ENCODE peak calls at places on chromosome 21, in six cellular contexts. One of them, this sample, is unnamed.
A peak's percentile ranks its signal among the peaks of the same experiment; 100 is the strongest.

GRCh38 chr21:33265664-33266049 is 510 bp upstream of the IL10RB start:
- DNase-seq in Right ventricle myocardium inferior: peak; percentile 79
- DNase-seq in iPS DF 19.7: no peak
- DNase-seq in germinal center: peak; percentile 70
- DNase-seq in BJ: no peak
- DNase-seq in GM10248: peak; percentile 63
- DNase-seq in this sample: peak; percentile 33

GRCh38 chr21:39217356-39218081 is 34.3 kb upstream of the PSMG1 start:
- DNase-seq in Right ventricle myocardium inferior: no peak
- DNase-seq in iPS DF 19.7: no peak
- DNase-seq in germinal center: no peak
- DNase-seq in BJ: no peak
- DNase-seq in GM10248: no peak
- DNase-seq in this sample: no peak

GRCh38 chr21:37546299-37546908 is 179.8 kb downstream of the DYRK1A start:
- DNase-seq in Right ventricle myocardium inferior: no peak
- DNase-seq in iPS DF 19.7: no peak
- DNase-seq in germinal center: no peak
- DNase-seq in BJ: no peak
- DNase-seq in GM10248: no peak
- DNase-seq in this sample: no peak

GRCh38 chr21:14995695-14996490 is 68.9 kb downstream of the NRIP1 start:
- DNase-seq in Right ventricle myocardium inferior: no peak
- DNase-seq in iPS DF 19.7: no peak
- DNase-seq in germinal center: no peak
- DNase-seq in BJ: no peak
- DNase-seq in GM10248: no peak
- DNase-seq in this sample: no peak

GRCh38 chr21:46376856-46377453 is 53.0 kb downstream of the PCNT start:
- DNase-seq in Right ventricle myocardium inferior: peak; percentile 33
- DNase-seq in iPS DF 19.7: no peak
- DNase-seq in germinal center: no peak
- DNase-seq in BJ: no peak
- DNase-seq in GM10248: no peak
- DNase-seq in this sample: no peak

GRCh38 chr21:43779660-43780059 is 3.6 kb upstream of the CSTB start:
- DNase-seq in Right ventricle myocardium inferior: peak; percentile 52
- DNase-seq in iPS DF 19.7: no peak
- DNase-seq in germinal center: no peak
- DNase-seq in BJ: no peak
- DNase-seq in GM10248: no peak
- DNase-seq in this sample: no peak

GRCh38 chr21:46617267-46618051 is 12.6 kb upstream of the S100B start:
- DNase-seq in Right ventricle myocardium inferior: no peak
- DNase-seq in iPS DF 19.7: no peak
- DNase-seq in germinal center: no peak
- DNase-seq in BJ: no peak
- DNase-seq in GM10248: no peak
- DNase-seq in this sample: no peak

GRCh38 chr21:36976882-36977651 is 10.6 kb upstream of the HLCS start:
- DNase-seq in Right ventricle myocardium inferior: no peak
- DNase-seq in iPS DF 19.7: peak; percentile 40
- DNase-seq in germinal center: peak; percentile 25
- DNase-seq in BJ: peak; percentile 46
- DNase-seq in GM10248: peak; percentile 59
- DNase-seq in this sample: no peak

GRCh38 chr21:41460578-41461527 is 34.8 kb downstream of the MX1 start:
- DNase-seq in Right ventricle myocardium inferior: peak; percentile 89
- DNase-seq in iPS DF 19.7: no peak
- DNase-seq in germinal center: peak; percentile 65
- DNase-seq in BJ: no peak
- DNase-seq in GM10248: peak; percentile 79
- DNase-seq in this sample: peak; percentile 58

GRCh38 chr21:46195595-46196195 is 11.4 kb upstream of the SPATC1L start:
- DNase-seq in Right ventricle myocardium inferior: no peak
- DNase-seq in iPS DF 19.7: no peak
- DNase-seq in germinal center: no peak
- DNase-seq in BJ: no peak
- DNase-seq in GM10248: no peak
- DNase-seq in this sample: no peak

GRCh38 chr21:39097335-39097861 is 85.9 kb downstream of the PSMG1 start:
- DNase-seq in Right ventricle myocardium inferior: no peak
- DNase-seq in iPS DF 19.7: no peak
- DNase-seq in germinal center: no peak
- DNase-seq in BJ: no peak
- DNase-seq in GM10248: no peak
- DNase-seq in this sample: no peak

GRCh38 chr21:38486221-38486620 is 12.1 kb downstream of the ERG start:
- DNase-seq in Right ventricle myocardium inferior: no peak
- DNase-seq in iPS DF 19.7: no peak
- DNase-seq in germinal center: no peak
- DNase-seq in BJ: no peak
- DNase-seq in GM10248: no peak
- DNase-seq in this sample: no peak

GRCh38 chr21:45297329-45297728 is 9.6 kb upstream of the POFUT2 start:
- DNase-seq in Right ventricle myocardium inferior: no peak
- DNase-seq in iPS DF 19.7: no peak
- DNase-seq in germinal center: no peak
- DNase-seq in BJ: no peak
- DNase-seq in GM10248: no peak
- DNase-seq in this sample: no peak

GRCh38 chr21:25639922-25640670 is 1.0 kb downstream of the JAM2 start:
- DNase-seq in Right ventricle myocardium inferior: peak; percentile 70
- DNase-seq in iPS DF 19.7: no peak
- DNase-seq in germinal center: peak; percentile 18
- DNase-seq in BJ: no peak
- DNase-seq in GM10248: peak; percentile 42
- DNase-seq in this sample: no peak

GRCh38 chr21:41640756-41641509 is 125.9 kb downstream of the RIPK4 start:
- DNase-seq in Right ventricle myocardium inferior: no peak
- DNase-seq in iPS DF 19.7: no peak
- DNase-seq in germinal center: no peak
- DNase-seq in BJ: no peak
- DNase-seq in GM10248: no peak
- DNase-seq in this sample: no peak

GRCh38 chr21:41222247-41223068 is 54.5 kb downstream of the BACE2 start:
- DNase-seq in Right ventricle myocardium inferior: peak; percentile 54
- DNase-seq in iPS DF 19.7: no peak
- DNase-seq in germinal center: no peak
- DNase-seq in BJ: no peak
- DNase-seq in GM10248: no peak
- DNase-seq in this sample: no peak

GRCh38 chr21:42475526-42476492 is 20.2 kb downstream of the RSPH1 start:
- DNase-seq in Right ventricle myocardium inferior: no peak
- DNase-seq in iPS DF 19.7: no peak
- DNase-seq in germinal center: no peak
- DNase-seq in BJ: no peak
- DNase-seq in GM10248: no peak
- DNase-seq in this sample: no peak

GRCh38 chr21:42956824-42957632 is 17.3 kb upstream of the PKNOX1 start:
- DNase-seq in Right ventricle myocardium inferior: no peak
- DNase-seq in iPS DF 19.7: peak; percentile 93
- DNase-seq in germinal center: no peak
- DNase-seq in BJ: no peak
- DNase-seq in GM10248: no peak
- DNase-seq in this sample: no peak

GRCh38 chr21:38993561-38993960 is 187.8 kb downstream of the ETS2 start:
- DNase-seq in Right ventricle myocardium inferior: no peak
- DNase-seq in iPS DF 19.7: no peak
- DNase-seq in germinal center: no peak
- DNase-seq in BJ: no peak
- DNase-seq in GM10248: no peak
- DNase-seq in this sample: no peak

GRCh38 chr21:27423073-27423472 is 456.2 kb upstream of the ADAMTS5 start:
- DNase-seq in Right ventricle myocardium inferior: peak; percentile 81
- DNase-seq in iPS DF 19.7: no peak
- DNase-seq in germinal center: no peak
- DNase-seq in BJ: peak; percentile 74
- DNase-seq in GM10248: no peak
- DNase-seq in this sample: no peak

GRCh38 chr21:46001821-46002681 is 20.5 kb downstream of the COL6A1 start:
- DNase-seq in Right ventricle myocardium inferior: no peak
- DNase-seq in iPS DF 19.7: no peak
- DNase-seq in germinal center: no peak
- DNase-seq in BJ: no peak
- DNase-seq in GM10248: no peak
- DNase-seq in this sample: no peak

GRCh38 chr21:38289697-38290096 is 32.9 kb downstream of the KCNJ15 start:
- DNase-seq in Right ventricle myocardium inferior: peak; percentile 86
- DNase-seq in iPS DF 19.7: no peak
- DNase-seq in germinal center: no peak
- DNase-seq in BJ: peak; percentile 95
- DNase-seq in GM10248: no peak
- DNase-seq in this sample: no peak

GRCh38 chr21:44866780-44867179 is 6.7 kb downstream of the PTTG1IP start:
- DNase-seq in Right ventricle myocardium inferior: no peak
- DNase-seq in iPS DF 19.7: no peak
- DNase-seq in germinal center: no peak
- DNase-seq in BJ: no peak
- DNase-seq in GM10248: no peak
- DNase-seq in this sample: no peak

GRCh38 chr21:42306366-42307035 is 8.7 kb downstream of the TFF3 start:
- DNase-seq in Right ventricle myocardium inferior: no peak
- DNase-seq in iPS DF 19.7: no peak
- DNase-seq in germinal center: no peak
- DNase-seq in BJ: no peak
- DNase-seq in GM10248: no peak
- DNase-seq in this sample: no peak

GRCh38 chr21:22710725-22711124 is 1712.5 kb downstream of the NCAM2 start:
- DNase-seq in Right ventricle myocardium inferior: no peak
- DNase-seq in iPS DF 19.7: no peak
- DNase-seq in germinal center: no peak
- DNase-seq in BJ: no peak
- DNase-seq in GM10248: no peak
- DNase-seq in this sample: no peak

GRCh38 chr21:15894596-15894995 is 164.8 kb downstream of the USP25 start:
- DNase-seq in Right ventricle myocardium inferior: no peak
- DNase-seq in iPS DF 19.7: no peak
- DNase-seq in germinal center: no peak
- DNase-seq in BJ: no peak
- DNase-seq in GM10248: no peak
- DNase-seq in this sample: no peak

GRCh38 chr21:44761011-44761729 is 40.5 kb downstream of the UBE2G2 start:
- DNase-seq in Right ventricle myocardium inferior: no peak
- DNase-seq in iPS DF 19.7: no peak
- DNase-seq in germinal center: no peak
- DNase-seq in BJ: no peak
- DNase-seq in GM10248: no peak
- DNase-seq in this sample: no peak

GRCh38 chr21:36735724-36736310 is 36.9 kb downstream of the SIM2 start:
- DNase-seq in Right ventricle myocardium inferior: no peak
- DNase-seq in iPS DF 19.7: no peak
- DNase-seq in germinal center: no peak
- DNase-seq in BJ: no peak
- DNase-seq in GM10248: no peak
- DNase-seq in this sample: no peak

GRCh38 chr21:17726047-17726446 is 93.1 kb downstream of the C21orf91 start:
- DNase-seq in Right ventricle myocardium inferior: no peak
- DNase-seq in iPS DF 19.7: no peak
- DNase-seq in germinal center: no peak
- DNase-seq in BJ: no peak
- DNase-seq in GM10248: no peak
- DNase-seq in this sample: no peak

GRCh38 chr21:33884361-33885157 is 31.0 kb downstream of the ATP5PO start:
- DNase-seq in Right ventricle myocardium inferior: no peak
- DNase-seq in iPS DF 19.7: no peak
- DNase-seq in germinal center: no peak
- DNase-seq in BJ: peak; percentile 70
- DNase-seq in GM10248: no peak
- DNase-seq in this sample: no peak

GRCh38 chr21:38770660-38771059 is 35.1 kb upstream of the ETS2 start:
- DNase-seq in Right ventricle myocardium inferior: no peak
- DNase-seq in iPS DF 19.7: no peak
- DNase-seq in germinal center: no peak
- DNase-seq in BJ: no peak
- DNase-seq in GM10248: no peak
- DNase-seq in this sample: no peak

GRCh38 chr21:45590726-45591618 is 48.7 kb upstream of the SLC19A1 start:
- DNase-seq in Right ventricle myocardium inferior: no peak
- DNase-seq in iPS DF 19.7: no peak
- DNase-seq in germinal center: no peak
- DNase-seq in BJ: no peak
- DNase-seq in GM10248: peak; percentile 68
- DNase-seq in this sample: peak; percentile 46

GRCh38 chr21:14078746-14079375 is 131.9 kb downstream of the LIPI start:
- DNase-seq in Right ventricle myocardium inferior: no peak
- DNase-seq in iPS DF 19.7: no peak
- DNase-seq in germinal center: no peak
- DNase-seq in BJ: no peak
- DNase-seq in GM10248: no peak
- DNase-seq in this sample: no peak

GRCh38 chr21:42564561-42564971 is 50.9 kb downstream of the SLC37A1 start:
- DNase-seq in Right ventricle myocardium inferior: no peak
- DNase-seq in iPS DF 19.7: no peak
- DNase-seq in germinal center: no peak
- DNase-seq in BJ: no peak
- DNase-seq in GM10248: no peak
- DNase-seq in this sample: no peak

GRCh38 chr21:36437745-36438128 is 42.2 kb downstream of the CLDN14 start:
- DNase-seq in Right ventricle myocardium inferior: no peak
- DNase-seq in iPS DF 19.7: no peak
- DNase-seq in germinal center: no peak
- DNase-seq in BJ: peak; percentile 40
- DNase-seq in GM10248: no peak
- DNase-seq in this sample: no peak

GRCh38 chr21:41726970-41727783 is 39.7 kb downstream of the RIPK4 start:
- DNase-seq in Right ventricle myocardium inferior: peak; percentile 83
- DNase-seq in iPS DF 19.7: no peak
- DNase-seq in germinal center: no peak
- DNase-seq in BJ: no peak
- DNase-seq in GM10248: no peak
- DNase-seq in this sample: no peak